ENCODE peak calls at places on chromosomes 11 and 22, in eight cellular contexts. One of them, this sample, is unnamed.

GRCh38 chr22:25109878-25110595 is 89.6 kb upstream of the CRYBB3 start:
- DNase-seq in iPS-NIHi11: no peak
- DNase-seq in stimulated activated CD8-positive, alpha-beta memory T cell treated with anti-CD3 and anti-CD28 coated beads, Interleukin-4, amount 100 ng/mL, for 4 hours: no peak
- DNase-seq in T-cell: no peak
- DNase-seq in activated CD8-positive, alpha-beta memory T cell treated with anti-CD3 and anti-CD28 coated beads, Interleukin-2, amount 50 U/mL, for 48 hours: no peak
- DNase-seq in GM19239: no peak
- DNase-seq in omental fat pad: no peak
- DNase-seq in endothelial cell: no peak
- DNase-seq in this sample: no peak

GRCh38 chr11:2689551-2690260 is 10.1 kb downstream of the KCNQ1OT1 start:
- DNase-seq in omental fat pad: no peak
- DNase-seq in endothelial cell: no peak
- DNase-seq in T-cell: no peak
- DNase-seq in GM19239: no peak
- DNase-seq in stimulated activated CD8-positive, alpha-beta memory T cell treated with anti-CD3 and anti-CD28 coated beads, Interleukin-4, amount 100 ng/mL, for 4 hours: no peak
- DNase-seq in activated CD8-positive, alpha-beta memory T cell treated with anti-CD3 and anti-CD28 coated beads, Interleukin-2, amount 50 U/mL, for 48 hours: no peak
- DNase-seq in iPS-NIHi11: no peak
- DNase-seq in this sample: no peak

GRCh38 chr11:91396243-91397133 is 828.1 kb upstream of the FAT3 start:
- DNase-seq in activated CD8-positive, alpha-beta memory T cell treated with anti-CD3 and anti-CD28 coated beads, Interleukin-2, amount 50 U/mL, for 48 hours: no peak
- DNase-seq in GM19239: no peak
- DNase-seq in stimulated activated CD8-positive, alpha-beta memory T cell treated with anti-CD3 and anti-CD28 coated beads, Interleukin-4, amount 100 ng/mL, for 4 hours: no peak
- DNase-seq in omental fat pad: no peak
- DNase-seq in T-cell: no peak
- DNase-seq in endothelial cell: no peak
- DNase-seq in iPS-NIHi11: no peak
- DNase-seq in this sample: no peak

GRCh38 chr22:31089101-31090100 is 8.3 kb downstream of the SMTN start:
- DNase-seq in T-cell: no peak
- DNase-seq in stimulated activated CD8-positive, alpha-beta memory T cell treated with anti-CD3 and anti-CD28 coated beads, Interleukin-4, amount 100 ng/mL, for 4 hours: no peak
- DNase-seq in activated CD8-positive, alpha-beta memory T cell treated with anti-CD3 and anti-CD28 coated beads, Interleukin-2, amount 50 U/mL, for 48 hours: no peak
- DNase-seq in iPS-NIHi11: peak; percentile 64
- DNase-seq in endothelial cell: peak; percentile 51
- DNase-seq in GM19239: peak; percentile 79
- DNase-seq in omental fat pad: no peak
- DNase-seq in this sample: no peak

GRCh38 chr11:22169833-22170232 is 23.1 kb upstream of the ANO5 start:
- DNase-seq in activated CD8-positive, alpha-beta memory T cell treated with anti-CD3 and anti-CD28 coated beads, Interleukin-2, amount 50 U/mL, for 48 hours: no peak
- DNase-seq in endothelial cell: no peak
- DNase-seq in T-cell: no peak
- DNase-seq in GM19239: no peak
- DNase-seq in iPS-NIHi11: no peak
- DNase-seq in stimulated activated CD8-positive, alpha-beta memory T cell treated with anti-CD3 and anti-CD28 coated beads, Interleukin-4, amount 100 ng/mL, for 4 hours: no peak
- DNase-seq in omental fat pad: no peak
- DNase-seq in this sample: no peak

GRCh38 chr11:66336234-66337102 is at the start of gene RIN1:
- DNase-seq in endothelial cell: peak; percentile 60
- DNase-seq in activated CD8-positive, alpha-beta memory T cell treated with anti-CD3 and anti-CD28 coated beads, Interleukin-2, amount 50 U/mL, for 48 hours: peak; percentile 88
- DNase-seq in iPS-NIHi11: peak; percentile 86
- DNase-seq in omental fat pad: no peak
- DNase-seq in T-cell: peak; percentile 46
- DNase-seq in GM19239: peak; percentile 87
- DNase-seq in stimulated activated CD8-positive, alpha-beta memory T cell treated with anti-CD3 and anti-CD28 coated beads, Interleukin-4, amount 100 ng/mL, for 4 hours: peak; percentile 50
- DNase-seq in this sample: no peak

GRCh38 chr11:36615829-36616228 is 17.8 kb upstream of the RAG2 start:
- DNase-seq in omental fat pad: no peak
- DNase-seq in stimulated activated CD8-positive, alpha-beta memory T cell treated with anti-CD3 and anti-CD28 coated beads, Interleukin-4, amount 100 ng/mL, for 4 hours: no peak
- DNase-seq in GM19239: no peak
- DNase-seq in activated CD8-positive, alpha-beta memory T cell treated with anti-CD3 and anti-CD28 coated beads, Interleukin-2, amount 50 U/mL, for 48 hours: no peak
- DNase-seq in T-cell: no peak
- DNase-seq in iPS-NIHi11: no peak
- DNase-seq in endothelial cell: no peak
- DNase-seq in this sample: no peak

GRCh38 chr11:13183094-13183825 is 94.3 kb upstream of the BMAL1 start:
- DNase-seq in activated CD8-positive, alpha-beta memory T cell treated with anti-CD3 and anti-CD28 coated beads, Interleukin-2, amount 50 U/mL, for 48 hours: no peak
- DNase-seq in iPS-NIHi11: no peak
- DNase-seq in endothelial cell: no peak
- DNase-seq in stimulated activated CD8-positive, alpha-beta memory T cell treated with anti-CD3 and anti-CD28 coated beads, Interleukin-4, amount 100 ng/mL, for 4 hours: no peak
- DNase-seq in omental fat pad: no peak
- DNase-seq in GM19239: no peak
- DNase-seq in T-cell: no peak
- DNase-seq in this sample: no peak

GRCh38 chr11:41201156-41201555 is 258.3 kb downstream of the LRRC4C start:
- DNase-seq in T-cell: no peak
- DNase-seq in iPS-NIHi11: peak; percentile 36
- DNase-seq in endothelial cell: peak; percentile 47
- DNase-seq in GM19239: peak; percentile 3
- DNase-seq in activated CD8-positive, alpha-beta memory T cell treated with anti-CD3 and anti-CD28 coated beads, Interleukin-2, amount 50 U/mL, for 48 hours: no peak
- DNase-seq in stimulated activated CD8-positive, alpha-beta memory T cell treated with anti-CD3 and anti-CD28 coated beads, Interleukin-4, amount 100 ng/mL, for 4 hours: no peak
- DNase-seq in omental fat pad: no peak
- DNase-seq in this sample: no peak

GRCh38 chr11:79018371-79018849 is 422.4 kb downstream of the TENM4 start:
- DNase-seq in endothelial cell: no peak
- DNase-seq in GM19239: no peak
- DNase-seq in T-cell: no peak
- DNase-seq in activated CD8-positive, alpha-beta memory T cell treated with anti-CD3 and anti-CD28 coated beads, Interleukin-2, amount 50 U/mL, for 48 hours: no peak
- DNase-seq in stimulated activated CD8-positive, alpha-beta memory T cell treated with anti-CD3 and anti-CD28 coated beads, Interleukin-4, amount 100 ng/mL, for 4 hours: no peak
- DNase-seq in omental fat pad: no peak
- DNase-seq in iPS-NIHi11: no peak
- DNase-seq in this sample: no peak

GRCh38 chr11:133794205-133794604 is 51.1 kb downstream of the SPATA19 start:
- DNase-seq in iPS-NIHi11: no peak
- DNase-seq in endothelial cell: no peak
- DNase-seq in T-cell: no peak
- DNase-seq in activated CD8-positive, alpha-beta memory T cell treated with anti-CD3 and anti-CD28 coated beads, Interleukin-2, amount 50 U/mL, for 48 hours: no peak
- DNase-seq in stimulated activated CD8-positive, alpha-beta memory T cell treated with anti-CD3 and anti-CD28 coated beads, Interleukin-4, amount 100 ng/mL, for 4 hours: no peak
- DNase-seq in omental fat pad: no peak
- DNase-seq in GM19239: no peak
- DNase-seq in this sample: no peak

GRCh38 chr11:119350302-119350701 is 3.8 kb upstream of the MFRP start:
- DNase-seq in stimulated activated CD8-positive, alpha-beta memory T cell treated with anti-CD3 and anti-CD28 coated beads, Interleukin-4, amount 100 ng/mL, for 4 hours: no peak
- DNase-seq in omental fat pad: no peak
- DNase-seq in T-cell: no peak
- DNase-seq in iPS-NIHi11: no peak
- DNase-seq in activated CD8-positive, alpha-beta memory T cell treated with anti-CD3 and anti-CD28 coated beads, Interleukin-2, amount 50 U/mL, for 48 hours: no peak
- DNase-seq in GM19239: no peak
- DNase-seq in endothelial cell: no peak
- DNase-seq in this sample: no peak

GRCh38 chr22:29856496-29856895 is 18.4 kb upstream of the ASCC2 start:
- DNase-seq in GM19239: no peak
- DNase-seq in T-cell: no peak
- DNase-seq in endothelial cell: no peak
- DNase-seq in iPS-NIHi11: no peak
- DNase-seq in stimulated activated CD8-positive, alpha-beta memory T cell treated with anti-CD3 and anti-CD28 coated beads, Interleukin-4, amount 100 ng/mL, for 4 hours: no peak
- DNase-seq in activated CD8-positive, alpha-beta memory T cell treated with anti-CD3 and anti-CD28 coated beads, Interleukin-2, amount 50 U/mL, for 48 hours: peak; percentile 1
- DNase-seq in omental fat pad: no peak
- DNase-seq in this sample: no peak

GRCh38 chr11:43918662-43919061 is 23.8 kb upstream of the C11orf96 start:
- DNase-seq in T-cell: no peak
- DNase-seq in GM19239: no peak
- DNase-seq in activated CD8-positive, alpha-beta memory T cell treated with anti-CD3 and anti-CD28 coated beads, Interleukin-2, amount 50 U/mL, for 48 hours: no peak
- DNase-seq in iPS-NIHi11: no peak
- DNase-seq in stimulated activated CD8-positive, alpha-beta memory T cell treated with anti-CD3 and anti-CD28 coated beads, Interleukin-4, amount 100 ng/mL, for 4 hours: no peak
- DNase-seq in endothelial cell: no peak
- DNase-seq in omental fat pad: no peak
- DNase-seq in this sample: no peak

GRCh38 chr22:45671051-45671782 is 417 bp upstream of the ATXN10 start:
- DNase-seq in T-cell: no peak
- DNase-seq in omental fat pad: no peak
- DNase-seq in activated CD8-positive, alpha-beta memory T cell treated with anti-CD3 and anti-CD28 coated beads, Interleukin-2, amount 50 U/mL, for 48 hours: no peak
- DNase-seq in stimulated activated CD8-positive, alpha-beta memory T cell treated with anti-CD3 and anti-CD28 coated beads, Interleukin-4, amount 100 ng/mL, for 4 hours: no peak
- DNase-seq in GM19239: no peak
- DNase-seq in endothelial cell: peak; percentile 38
- DNase-seq in iPS-NIHi11: peak; percentile 94
- DNase-seq in this sample: no peak

GRCh38 chr11:48055292-48056132 is 75.2 kb downstream of the PTPRJ start:
- DNase-seq in omental fat pad: no peak
- DNase-seq in stimulated activated CD8-positive, alpha-beta memory T cell treated with anti-CD3 and anti-CD28 coated beads, Interleukin-4, amount 100 ng/mL, for 4 hours: peak; percentile 12
- DNase-seq in endothelial cell: no peak
- DNase-seq in activated CD8-positive, alpha-beta memory T cell treated with anti-CD3 and anti-CD28 coated beads, Interleukin-2, amount 50 U/mL, for 48 hours: peak; percentile 76
- DNase-seq in iPS-NIHi11: peak; percentile 20
- DNase-seq in T-cell: peak; percentile 44
- DNase-seq in GM19239: no peak
- DNase-seq in this sample: no peak

This sample was measured in cortex of kidney.